ENCODE peak calls at places on chromosomes 13 and 19, in five cellular contexts. U, I, S, T and Z are unnamed samples.

GRCh38 chr13:83221256-83221655 is 661.0 kb downstream of the SLITRK1 start:
- DNase-seq in U (peak; percentile 0), I (no peak), S (no peak), T (no peak), Z (no peak)

GRCh38 chr19:54448037-54448773 is 794 bp upstream of the LENG8 start:
- DNase-seq in U (peak; percentile 70), I (peak; percentile 51), S (peak; percentile 74), T (no peak), Z (peak; percentile 43)

GRCh38 chr19:10919352-10920287 is 8.8 kb downstream of the YIPF2 start:
- DNase-seq in U (no peak), I (no peak), S (no peak), T (no peak), Z (no peak)

GRCh38 chr13:61918841-61919240 is 503.2 kb upstream of the PCDH20 start:
- DNase-seq in U (no peak), I (no peak), S (no peak), T (no peak), Z (no peak)

GRCh38 chr19:24073807-24074206 is 13.2 kb upstream of the ZNF254 start:
- DNase-seq in U (no peak), I (no peak), S (no peak), T (no peak), Z (no peak)

GRCh38 chr13:41284512-41285288 is 21.3 kb upstream of the MTRF1 start:
- DNase-seq in U (no peak), I (peak; percentile 73), S (no peak), T (no peak), Z (no peak)

GRCh38 chr13:28819748-28820098 is 416 bp upstream of the MTUS2 start:
- DNase-seq in U (peak; percentile 61), I (peak; percentile 9), S (peak; percentile 85), T (no peak), Z (peak; percentile 82)

GRCh38 chr19:5049561-5049960 is 80.6 kb downstream of the KDM4B start:
- DNase-seq in U (no peak), I (no peak), S (no peak), T (no peak), Z (no peak)

GRCh38 chr19:20776083-20777076 is at the start of gene ZNF66:
- DNase-seq in U (peak; percentile 91), I (peak; percentile 96), S (peak; percentile 87), T (peak; percentile 89), Z (peak; percentile 59)

GRCh38 chr19:27971071-27971470 is 1241.9 kb downstream of the UQCRFS1 start:
- DNase-seq in U (no peak), I (no peak), S (no peak), T (no peak), Z (no peak)

DNA sequence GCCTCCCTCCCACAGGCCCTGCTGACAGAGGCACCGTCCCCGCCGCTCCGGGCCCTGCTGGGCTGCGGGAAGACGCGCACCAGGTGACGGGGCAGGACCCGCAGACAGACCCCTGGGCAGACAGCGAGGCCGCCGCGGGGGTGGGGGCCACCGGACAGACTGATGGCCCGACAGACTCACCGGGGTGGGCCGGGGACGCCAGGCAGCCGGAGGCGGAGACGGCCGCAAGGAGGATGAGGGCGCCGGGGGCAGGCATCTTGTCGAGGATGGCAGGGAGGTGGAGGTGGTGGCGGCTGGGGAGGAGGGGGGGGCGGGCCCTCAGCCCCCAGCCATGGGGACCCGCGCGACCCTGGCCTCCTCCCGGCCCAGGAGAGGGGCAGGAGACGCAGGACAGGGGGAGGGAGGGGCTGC is 309 bp downstream of the LMTK3 start:
- DNase-seq in U (no peak), I (no peak), S (no peak), T (no peak), Z (no peak)
- TF ChIP-seq FOXM1 in U (no peak), I (no peak), S (no peak), T (no peak), Z (no peak)

GRCh38 chr13:93534181-93534700 is 307.6 kb downstream of the GPC6 start:
- DNase-seq in U (no peak), I (no peak), S (no peak), T (no peak), Z (no peak)

GRCh38 chr13:93529961-93530360 is 303.4 kb downstream of the GPC6 start:
- DNase-seq in U (no peak), I (no peak), S (no peak), T (no peak), Z (no peak)

GRCh38 chr13:93539914-93540313 is 313.3 kb downstream of the GPC6 start:
- DNase-seq in U (no peak), I (peak; percentile 53), S (no peak), T (no peak), Z (no peak)

DNA sequence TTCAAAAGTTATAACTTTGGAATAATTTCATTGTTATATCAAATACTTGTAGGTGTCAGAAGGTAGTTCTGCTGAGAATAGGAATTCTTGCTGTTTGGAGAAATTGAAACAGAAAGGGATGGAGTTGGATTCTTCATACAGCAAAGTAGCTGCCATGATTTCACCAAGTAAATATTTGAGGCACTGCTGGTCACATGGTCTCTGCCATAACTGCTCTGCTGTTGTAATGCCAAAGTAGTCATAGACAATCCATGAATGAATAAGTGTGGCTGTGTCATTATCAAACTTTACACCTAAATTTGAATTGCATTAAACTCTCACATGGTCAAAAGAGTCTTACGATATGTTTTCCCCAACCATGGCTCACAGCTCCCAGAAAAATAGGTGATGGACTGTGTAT is 308.6 kb downstream of the GPC6 start:
- DNase-seq in U (no peak), I (peak; percentile 9), S (no peak), T (no peak), Z (no peak)
- TF ChIP-seq FOXM1 in U (no peak), I (no peak), S (no peak), T (no peak), Z (no peak)

GRCh38 chr13:22800726-22801401 is 379.9 kb upstream of the SGCG start:
- DNase-seq in U (no peak), I (no peak), S (no peak), T (peak; percentile 12), Z (no peak)
- TF ChIP-seq FOXM1 in U (no peak), I (no peak), S (no peak), T (no peak), Z (no peak)

GRCh38 chr19:47663911-47664771 is 49.1 kb upstream of the EHD2 start:
- DNase-seq in U (peak; percentile 71), I (peak; percentile 59), S (no peak), T (no peak), Z (no peak)
- TF ChIP-seq FOXM1 in U (no peak), I (no peak), S (no peak), T (no peak), Z (no peak)

GRCh38 chr19:7483720-7484201 is 5.1 kb downstream of the PEX11G start:
- DNase-seq in U (peak; percentile 46), I (no peak), S (peak; percentile 76), T (no peak), Z (no peak)

GRCh38 chr19:7480975-7481265 is 7.9 kb downstream of the PEX11G start:
- DNase-seq in U (peak; percentile 25), I (no peak), S (no peak), T (no peak), Z (no peak)

GRCh38 chr19:7478843-7479227 is 10.0 kb downstream of the PEX11G start:
- DNase-seq in U (no peak), I (no peak), S (peak; percentile 29), T (no peak), Z (no peak)

GRCh38 chr19:7480222-7480974 is 8.4 kb downstream of the PEX11G start:
- DNase-seq in U (peak; percentile 47), I (no peak), S (peak; percentile 32), T (no peak), Z (no peak)

DNA sequence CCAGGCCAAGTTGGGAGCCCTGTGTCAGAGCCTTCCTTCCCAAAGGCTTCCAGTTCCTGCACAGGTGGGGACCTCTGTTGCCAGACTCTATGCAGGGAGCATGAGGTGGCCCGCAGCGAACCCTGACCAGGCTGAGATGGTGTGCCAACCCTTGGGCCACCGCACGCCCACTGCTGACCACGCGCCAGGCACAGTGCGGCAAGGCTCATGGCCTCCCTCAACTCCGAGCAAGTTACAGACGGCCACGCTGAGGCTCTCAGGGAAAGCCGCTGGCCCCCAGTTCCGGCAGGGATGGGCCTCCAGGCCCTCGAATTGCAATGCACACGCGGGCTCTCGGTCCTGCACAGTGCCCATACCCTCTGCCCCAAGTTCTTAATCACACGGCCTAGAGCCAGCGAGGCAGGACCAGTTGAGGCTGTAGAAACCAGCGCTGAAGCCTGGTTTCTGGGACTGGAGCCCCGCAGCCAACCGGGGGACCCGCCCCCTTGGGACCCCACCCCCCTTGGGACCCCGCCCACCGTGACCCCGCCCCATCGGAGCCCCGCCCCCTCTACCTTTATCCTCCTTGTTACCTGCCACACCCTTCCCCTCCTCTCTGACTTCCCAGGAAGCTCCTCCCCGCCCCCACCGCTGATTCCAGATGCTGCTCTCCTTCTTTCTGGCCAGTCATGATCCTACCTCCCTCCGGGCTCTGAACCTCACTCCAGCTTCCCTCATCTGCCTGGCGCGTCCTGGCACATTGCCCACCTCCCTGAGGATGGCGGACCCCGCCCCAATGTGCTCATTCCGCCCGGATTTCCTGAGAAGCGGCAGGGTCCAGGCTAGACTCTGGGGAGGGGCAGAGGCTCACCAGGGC is 6.0 kb downstream of the PEX11G start:
- DNase-seq in U (peak; percentile 74), I (no peak), S (peak; percentile 91), T (no peak), Z (no peak)
- TF ChIP-seq FOXM1 in U (no peak), I (no peak), S (no peak), T (no peak), Z (no peak)

GRCh38 chr19:33064117-33064777 is 441 bp downstream of the RHPN2 start:
- DNase-seq in U (peak; percentile 38), I (no peak), S (peak; percentile 84), T (no peak), Z (peak; percentile 44)
- TF ChIP-seq FOXM1 in U (no peak), I (no peak), S (no peak), T (no peak), Z (no peak)

GRCh38 chr13:44649118-44649455 is 73.0 kb upstream of the TSC22D1 start:
- DNase-seq in U (no peak), I (no peak), S (no peak), T (no peak), Z (peak; percentile 16)
- TF ChIP-seq FOXM1 in U (no peak), I (no peak), S (no peak), T (no peak), Z (no peak)

GRCh38 chr19:45082170-45082569 is 3.1 kb downstream of the GEMIN7 start:
- DNase-seq in U (no peak), I (no peak), S (no peak), T (no peak), Z (no peak)

GRCh38 chr19:45078390-45079062 is 534 bp upstream of the GEMIN7 start:
- DNase-seq in U (no peak), I (no peak), S (no peak), T (no peak), Z (no peak)

GRCh38 chr19:45079911-45080469 is 930 bp downstream of the GEMIN7 start:
- DNase-seq in U (peak; percentile 34), I (no peak), S (no peak), T (no peak), Z (no peak)

GRCh38 chr19:45076851-45077730 is 813 bp upstream of the ZNF296 start:
- DNase-seq in U (peak; percentile 45), I (no peak), S (no peak), T (no peak), Z (no peak)

GRCh38 chr19:45079063-45079910 is at the start of gene GEMIN7:
- DNase-seq in U (peak; percentile 89), I (peak; percentile 60), S (peak; percentile 96), T (peak; percentile 64), Z (peak; percentile 86)
- TF ChIP-seq FOXM1 in U (peak; percentile 63), I (peak; percentile 81), S (no peak), T (no peak), Z (peak; percentile 81)

GRCh38 chr13:30746816-30747215 is 11.5 kb downstream of the ALOX5AP start:
- DNase-seq in U (no peak), I (no peak), S (peak; percentile 17), T (no peak), Z (no peak)
- TF ChIP-seq FOXM1 in U (no peak), I (no peak), S (no peak), T (no peak), Z (no peak)